ENCODE peak calls at places on chromosome 4, in eight cellular contexts. R is mucosa of descending colon, J is breast epithelium, M is A549, U is dorsolateral prefrontal cortex, I is K562, B is HCT116, V is vagina. Z is an unnamed sample.

GRCh38 chr4:88104902-88105610 is 53.4 kb downstream of the ABCG2 start:
- DNase-seq in J (no peak), I (no peak), V (no peak), B (no peak), U (no peak), R (no peak), M (no peak), Z (peak; percentile 87)

GRCh38 chr4:173057906-173058305 is 110.7 kb upstream of the GALNT7 start:
- DNase-seq in V (no peak), B (no peak), J (no peak), M (no peak), I (no peak), U (no peak), R (no peak), Z (peak; percentile 32)

GRCh38 chr4:156237192-156237591 is 283.5 kb upstream of the CTSO start:
- DNase-seq in V (no peak), I (no peak), M (no peak), J (no peak), U (no peak), R (no peak), B (no peak), Z (no peak)

GRCh38 chr4:62928483-62928882 is 1480.8 kb downstream of the TECRL start:
- DNase-seq in U (no peak), J (no peak), M (no peak), R (no peak), B (no peak), I (no peak), V (no peak), Z (no peak)

GRCh38 chr4:180734753-180735432 is 1508.3 kb upstream of the TENM3 start:
- DNase-seq in U (no peak), V (no peak), B (no peak), I (no peak), J (no peak), R (no peak), M (no peak), Z (no peak)

GRCh38 chr4:112199041-112199440 is 32.5 kb upstream of the AP1AR start:
- DNase-seq in R (no peak), B (no peak), J (no peak), V (no peak), U (no peak), M (no peak), I (no peak), Z (no peak)

GRCh38 chr4:2243682-2244380 is 1.9 kb upstream of the HAUS3 start:
- DNase-seq in B (no peak), M (peak; percentile 15), R (no peak), V (peak; percentile 85), I (no peak), J (no peak), U (peak; percentile 47), Z (peak; percentile 66)

GRCh38 chr4:189143255-189143654 is 797.4 kb upstream of the FRG1 start:
- DNase-seq in J (no peak), M (peak; percentile 23), B (peak; percentile 43), U (no peak), R (no peak), V (no peak), I (no peak), Z (no peak)

GRCh38 chr4:183261953-183262775 is 57.9 kb downstream of the CLDN22 start:
- DNase-seq in J (peak; percentile 79), R (peak; percentile 90), V (no peak), M (peak; percentile 47), I (peak; percentile 70), B (peak; percentile 56), U (peak; percentile 76), Z (peak; percentile 78)

GRCh38 chr4:84870398-84871163 is 95.9 kb downstream of the WDFY3 start:
- DNase-seq in M (peak; percentile 9), J (no peak), B (peak; percentile 50), U (no peak), V (no peak), I (no peak), R (no peak), Z (peak; percentile 24)

GRCh38 chr4:8369426-8370105 is 71.0 kb downstream of the ACOX3 start:
- DNase-seq in B (no peak), M (no peak), R (no peak), J (no peak), I (no peak), V (no peak), U (no peak), Z (no peak)

GRCh38 chr4:150108693-150109092 is 30.4 kb downstream of the DCLK2 start:
- DNase-seq in I (no peak), J (no peak), M (no peak), R (no peak), V (no peak), U (no peak), B (no peak), Z (no peak)

GRCh38 chr4:140811429-140811828 is 55.2 kb upstream of the TBC1D9 start:
- DNase-seq in B (no peak), U (no peak), V (no peak), J (no peak), I (no peak), M (no peak), R (no peak), Z (no peak)

GRCh38 chr4:182246401-182247205 is 3.4 kb downstream of the TENM3 start:
- DNase-seq in U (peak; percentile 53), V (no peak), J (no peak), B (no peak), M (no peak), I (no peak), R (no peak), Z (peak; percentile 31)

GRCh38 chr4:73883306-73883705 is 14.1 kb downstream of the CXCL1 start:
- DNase-seq in R (no peak), V (no peak), B (no peak), J (no peak), U (no peak), I (no peak), M (no peak), Z (peak; percentile 91)

GRCh38 chr4:47837582-47838294 is at the start of gene CORIN:
- DNase-seq in J (no peak), B (no peak), V (no peak), M (no peak), I (no peak), R (peak; percentile 22), U (no peak), Z (no peak)

GRCh38 chr4:168636506-168637176 is 139.8 kb downstream of the PALLD start:
- DNase-seq in I (no peak), U (no peak), M (no peak), V (no peak), J (no peak), B (no peak), R (no peak), Z (peak; percentile 88)

GRCh38 chr4:59629348-59629747 is 1570.8 kb upstream of the ADGRL3 start:
- DNase-seq in J (no peak), V (no peak), R (no peak), I (no peak), B (no peak), M (no peak), U (no peak), Z (no peak)
- H3K4me3 ChIP-seq in J (no peak overlapping the region), V (no peak overlapping the region), R (no peak overlapping the region), I (no peak overlapping the region), B (no peak overlapping the region), M (no peak overlapping the region), U (no peak overlapping the region), Z (no peak overlapping the region)

DNA sequence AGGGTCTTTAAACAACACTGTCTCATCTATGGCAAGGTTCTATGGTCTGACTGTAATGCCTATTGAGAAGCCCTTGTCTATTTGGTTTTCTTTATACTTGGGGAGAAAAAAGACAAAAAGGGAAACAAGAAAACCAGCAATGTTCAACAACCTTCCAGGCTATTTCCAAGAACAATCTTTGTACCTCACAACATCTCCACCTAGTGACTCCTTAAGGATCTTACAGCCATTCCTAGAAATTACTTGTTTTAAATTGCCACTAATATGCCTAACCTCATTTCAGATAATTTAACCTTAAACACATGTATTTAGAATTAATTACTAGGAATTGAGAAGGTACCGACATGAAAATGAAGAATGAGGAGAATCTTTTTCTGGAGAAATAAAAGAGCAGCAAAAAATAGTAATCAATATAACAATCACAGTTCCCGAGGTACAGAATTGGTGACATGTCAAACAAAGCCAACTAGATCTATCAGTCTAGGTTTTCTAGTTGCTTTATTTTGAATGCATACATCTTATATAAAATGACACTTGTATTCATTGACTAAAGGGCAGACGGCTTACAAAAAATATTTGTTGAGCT is 1.6 kb upstream of the RBM46 start:
- DNase-seq in B (peak; percentile 35), J (no peak), M (peak; percentile 13), I (no peak), R (no peak), U (no peak), V (no peak), Z (peak; percentile 68)
- TF ChIP-seq CTCF in B (peak; percentile 59), J (no peak), M (peak; percentile 57), I (peak; percentile 47), R (no peak), U (peak; percentile 51), V (no peak), Z (peak; percentile 73)

DNA sequence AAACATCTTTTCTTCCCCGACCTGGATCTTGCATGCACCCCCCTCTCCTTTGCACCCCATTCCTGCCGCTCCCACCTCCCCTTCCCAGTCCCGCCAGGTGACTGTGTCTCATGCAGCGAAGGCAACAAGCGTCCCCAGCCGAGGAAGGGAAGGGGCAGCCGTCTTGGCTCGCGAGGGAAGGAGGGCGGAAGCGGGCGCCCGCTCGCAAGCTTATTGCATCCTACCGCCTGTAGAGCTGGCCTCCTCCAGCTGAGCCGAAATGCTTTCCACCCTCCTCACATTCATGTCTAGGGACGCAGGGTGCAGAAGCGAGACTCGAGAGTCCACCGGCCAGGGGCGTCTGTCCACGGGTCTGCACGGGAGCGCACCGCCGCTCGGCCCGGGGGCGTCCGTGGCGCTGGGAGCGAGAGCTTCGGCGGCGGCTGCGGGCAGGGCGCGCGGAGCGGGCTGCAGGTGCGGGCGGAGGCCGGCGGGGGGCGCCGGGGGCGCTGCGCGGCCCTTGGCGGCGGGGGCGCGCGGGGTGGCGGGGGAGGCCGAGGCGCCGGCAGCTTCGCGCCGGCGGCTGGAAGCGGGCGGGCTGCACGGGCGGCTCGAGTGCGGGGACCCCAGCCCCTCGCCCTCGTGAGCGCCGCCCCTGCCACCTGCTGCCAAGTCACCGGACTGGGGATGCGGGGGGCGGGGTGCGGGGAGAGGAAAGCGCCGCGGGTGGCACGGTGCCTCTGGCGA is at the start of gene KCNIP4:
- DNase-seq in M (no peak), U (peak; percentile 44), I (no peak), R (no peak), V (no peak), J (no peak), B (no peak), Z (peak; percentile 8)
- H3K4me3 ChIP-seq in M (no peak within 1 kb of the TSS), U (peak within 1 kb of the TSS; percentile 61), I (no peak within 1 kb of the TSS), R (no peak within 1 kb of the TSS), V (peak within 1 kb of the TSS; percentile 57), J (peak within 1 kb of the TSS; percentile 32), B (no peak within 1 kb of the TSS), Z (peak within 1 kb of the TSS; percentile 40)

DNA sequence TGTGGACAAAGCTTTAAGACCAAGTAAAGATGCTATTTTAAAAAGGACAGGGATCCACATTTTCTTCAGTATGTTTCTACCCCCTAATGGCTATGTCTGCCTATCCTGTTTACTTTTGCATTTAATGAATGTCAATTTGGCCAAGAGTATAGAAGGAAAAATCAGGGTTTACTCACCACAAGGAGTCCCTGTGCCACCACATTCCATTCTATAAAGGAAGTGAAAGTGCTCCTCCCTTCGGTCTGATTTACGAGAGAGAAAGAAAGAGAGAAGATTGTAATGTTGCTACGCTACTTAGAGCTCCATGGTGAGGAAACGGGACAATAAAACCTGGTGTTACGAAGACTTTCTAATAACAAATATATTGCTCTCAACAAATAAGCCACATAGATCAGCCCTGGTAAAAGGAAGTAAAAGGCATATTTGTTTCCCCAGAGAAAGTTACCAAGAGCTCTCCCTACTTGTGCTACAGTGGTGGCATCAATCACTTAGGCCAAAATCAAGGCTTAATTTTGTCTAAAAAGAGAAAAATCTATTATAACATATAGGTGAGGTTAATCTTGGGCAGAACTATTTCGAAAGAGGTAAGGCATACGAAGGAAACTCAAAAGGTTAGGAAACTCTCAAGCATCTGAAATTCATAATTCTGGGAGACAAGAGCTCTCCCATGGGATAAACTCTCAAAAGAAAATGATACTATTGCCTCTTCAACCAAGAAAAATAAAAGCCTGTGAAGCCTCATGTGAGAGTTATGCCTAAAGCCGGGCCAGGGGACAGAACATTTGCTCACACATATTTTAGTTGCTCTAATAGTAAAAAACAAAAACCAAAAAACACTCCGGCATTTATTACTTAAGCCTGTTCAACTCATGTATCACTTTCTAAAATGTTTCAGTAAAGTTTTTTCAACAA is 29.5 kb downstream of the TAPT1 start:
- DNase-seq in V (no peak), U (no peak), B (peak; percentile 38), J (no peak), R (peak; percentile 38), M (peak; percentile 8), I (no peak), Z (peak; percentile 56)
- TF ChIP-seq CTCF in V (peak; percentile 38), U (peak; percentile 49), B (peak; percentile 35), J (no peak), R (no peak), M (peak; percentile 46), I (no peak), Z (peak; percentile 35)